ENCODE peak calls at places on chromosomes 3 and 15, in four cellular contexts. K is upper lobe of left lung, H is breast epithelium, N is ovary. J is an unnamed sample.

GRCh38 chr15:35723852-35724251 is 177.9 kb upstream of the DPH6 start:
- DNase-seq in K (no peak), H (no peak), N (no peak), J (no peak)

GRCh38 chr3:46709721-46710120 is 7.9 kb downstream of the PRSS50 start:
- DNase-seq in K (no peak), H (peak; percentile 25), N (peak; percentile 10), J (peak; percentile 31)

GRCh38 chr15:90571063-90571541 is 41.4 kb downstream of the CRTC3 start:
- DNase-seq in K (no peak), H (peak; percentile 60), N (no peak), J (no peak)

GRCh38 chr15:66785637-66786036 is 83.6 kb downstream of the SMAD6 start:
- DNase-seq in K (no peak), H (no peak), N (no peak), J (no peak)

GRCh38 chr3:83454353-83454752 is 1504.4 kb upstream of the CADM2 start:
- DNase-seq in K (no peak), H (no peak), N (no peak), J (no peak)

GRCh38 chr3:121436641-121437040 is 109.1 kb downstream of the POLQ start:
- DNase-seq in K (no peak), H (no peak), N (no peak), J (no peak)

GRCh38 chr15:51311510-51311909 is 26.9 kb downstream of the CYP19A1 start:
- DNase-seq in K (no peak), H (no peak), N (no peak), J (no peak)

GRCh38 chr3:61926913-61927312 is 365.5 kb downstream of the PTPRG start:
- DNase-seq in K (no peak), H (no peak), N (no peak), J (no peak)

GRCh38 chr3:172953576-172953975 is 187.5 kb downstream of the SPATA16 start:
- DNase-seq in K (no peak), H (no peak), N (no peak), J (no peak)

GRCh38 chr3:13705702-13706280 is 156.9 kb downstream of the FBLN2 start:
- DNase-seq in K (no peak), H (peak; percentile 24), N (peak; percentile 7), J (peak; percentile 16)

GRCh38 chr3:12766541-12766940 is 7.5 kb upstream of the TMEM40 start:
- DNase-seq in K (no peak), H (no peak), N (no peak), J (no peak)

GRCh38 chr3:113495035-113495434 is 19.9 kb downstream of the SPICE1 start:
- DNase-seq in K (no peak), H (no peak), N (no peak), J (no peak)

GRCh38 chr15:99328673-99329072 is 77.4 kb downstream of the LRRC28 start:
- DNase-seq in K (no peak), H (no peak), N (no peak), J (no peak)

GRCh38 chr15:33068531-33068990 is 126.0 kb downstream of the FMN1 start:
- DNase-seq in K (no peak), H (peak; percentile 76), N (no peak), J (no peak)

GRCh38 chr3:131723343-131723742 is 220.6 kb upstream of the MRPL3 start:
- DNase-seq in K (no peak), H (no peak), N (no peak), J (no peak)

GRCh38 chr3:149086232-149086988 is at the start of gene HLTF:
- DNase-seq in K (peak; percentile 96), H (peak; percentile 87), N (peak; percentile 94), J (peak; percentile 92)
- TF ChIP-seq POLR2A in K (peak; percentile 22), H (no peak), N (no peak), J (peak; percentile 28)

GRCh38 chr15:40306371-40306770 is 1.4 kb downstream of the PLCB2 start:
- DNase-seq in K (no peak), H (no peak), N (no peak), J (peak; percentile 52)

GRCh38 chr15:40306908-40307307 is 827 bp downstream of the PLCB2 start:
- DNase-seq in K (no peak), H (no peak), N (no peak), J (no peak)

GRCh38 chr15:40309344-40309862 is 1.7 kb upstream of the PLCB2 start:
- DNase-seq in K (no peak), H (no peak), N (no peak), J (peak; percentile 53)

GRCh38 chr15:40308844-40309189 is 1.1 kb upstream of the PLCB2 start:
- DNase-seq in K (peak; percentile 56), H (no peak), N (no peak), J (peak; percentile 78)

DNA sequence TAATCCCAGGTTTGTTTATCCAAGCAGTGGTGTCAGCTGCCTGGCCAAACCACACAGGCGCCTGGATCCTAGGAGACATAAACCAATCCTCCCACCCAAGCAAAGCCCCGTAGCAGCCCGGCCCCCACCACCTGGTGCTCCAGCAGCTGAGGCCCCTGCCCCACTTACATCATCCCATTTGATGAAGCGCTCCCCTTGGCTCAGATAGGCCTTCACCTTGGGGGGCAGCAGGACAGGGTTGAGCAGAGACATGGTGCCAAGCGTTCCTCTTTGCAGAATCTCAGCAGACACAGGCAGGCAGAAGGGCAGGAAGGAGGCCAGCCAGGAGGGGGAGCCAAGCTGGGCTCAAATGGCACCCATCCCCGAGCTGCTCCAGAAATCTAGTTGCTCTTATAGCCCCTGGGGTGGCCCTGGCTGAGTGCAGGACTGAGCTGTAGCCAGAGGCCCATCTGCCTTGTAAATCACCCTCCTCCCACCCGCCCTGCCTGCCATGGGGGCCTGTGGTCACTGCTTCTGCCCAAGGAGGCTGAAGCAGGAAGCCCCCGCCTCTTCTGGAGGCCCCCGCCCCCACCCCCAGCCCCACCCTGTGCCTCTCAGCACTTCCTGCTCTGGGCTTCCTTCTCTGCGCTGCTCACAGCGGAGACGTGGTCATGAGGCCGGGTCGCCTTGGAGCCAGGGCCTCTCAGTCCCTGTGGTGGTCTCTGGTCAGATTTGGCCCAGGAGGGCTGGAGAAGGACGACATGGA is at the start of gene PLCB2:
- DNase-seq in K (peak; percentile 70), H (no peak), N (no peak), J (peak; percentile 74)
- H3K4me3 ChIP-seq in K (peak within 1 kb of the TSS; percentile 55), H (peak within 1 kb of the TSS; percentile 30), N (no peak within 1 kb of the TSS), J (peak within 1 kb of the TSS; percentile 20)

GRCh38 chr3:9793161-9793781 is 389 bp downstream of the ARPC4 start:
- DNase-seq in K (no peak), H (no peak), N (no peak), J (no peak)

GRCh38 chr3:9791790-9792404 is 376 bp downstream of the TADA3 start:
- DNase-seq in K (no peak), H (no peak), N (no peak), J (no peak)

GRCh38 chr3:9791127-9791526 is 1.1 kb downstream of the TADA3 start:
- DNase-seq in K (no peak), H (no peak), N (no peak), J (no peak)

GRCh38 chr3:9794400-9794799 is 1.5 kb downstream of the ARPC4 start:
- DNase-seq in K (no peak), H (no peak), N (no peak), J (no peak)

GRCh38 chr3:9792405-9793160 is at the start of the genes ARPC4 and TADA3:
- DNase-seq in K (peak; percentile 96), H (peak; percentile 87), N (peak; percentile 94), J (peak; percentile 95)
- TF ChIP-seq CTCF in K (no peak), H (peak; percentile 40), N (peak; percentile 41), J (no peak)

GRCh38 chr15:85794598-85795319 is at the start of gene KLHL25:
- DNase-seq in K (peak; percentile 96), H (peak; percentile 92), N (peak; percentile 95), J (peak; percentile 95)
- TF ChIP-seq POLR2A in K (peak; percentile 71), H (peak; percentile 35), N (peak; percentile 71), J (peak; percentile 93)

GRCh38 chr3:150147776-150148175 is 177.1 kb upstream of the PFN2 start:
- DNase-seq in K (no peak), H (no peak), N (no peak), J (no peak)
- H3K4me3 ChIP-seq in K (no peak overlapping the region), H (no peak overlapping the region), N (no peak overlapping the region), J (no peak overlapping the region)

GRCh38 chr3:49689046-49689886 is at the start of the genes MST1 and RNF123:
- DNase-seq in K (peak; percentile 99), H (peak; percentile 79), N (peak; percentile 88), J (peak; percentile 90)
- TF ChIP-seq CTCF in K (no peak), H (no peak), N (peak; percentile 30), J (peak; percentile 17)